ENCODE peak calls at places on chromosomes 7 and 10, in five cellular contexts. L, U, F, O and D are unnamed samples.

GRCh38 chr7:22153427-22154106 is 203.4 kb downstream of the RAPGEF5 start:
- DNase-seq in O (no peak), U (no peak), F (no peak), L (no peak), D (no peak)

GRCh38 chr10:104334965-104335650 is 3.2 kb downstream of the ITPRIP start:
- DNase-seq in F (no peak), U (no peak), O (peak; percentile 51), L (no peak), D (peak; percentile 29)

GRCh38 chr7:19773361-19773760 is at the start of gene TMEM196:
- DNase-seq in U (no peak), L (no peak), F (no peak), O (no peak), D (no peak)

GRCh38 chr7:2821161-2821841 is 22.8 kb downstream of the GNA12 start:
- DNase-seq in O (no peak), F (peak; percentile 55), L (peak; percentile 67), U (no peak), D (peak; percentile 49)

GRCh38 chr7:77738871-77739270 is 42.6 kb downstream of the RSBN1L start:
- DNase-seq in F (peak; percentile 53), U (peak; percentile 46), O (no peak), L (no peak), D (no peak)

GRCh38 chr7:39923086-39923485 is 27.0 kb upstream of the CDK13 start:
- DNase-seq in L (no peak), F (no peak), O (no peak), U (no peak), D (no peak)

GRCh38 chr7:90973146-90973545 is 291.1 kb upstream of the FZD1 start:
- DNase-seq in L (no peak), F (peak; percentile 19), O (no peak), U (no peak), D (no peak)

GRCh38 chr7:107332488-107333269 is 137.2 kb upstream of the GPR22 start:
- DNase-seq in O (no peak), L (peak; percentile 77), U (no peak), F (no peak), D (no peak)

GRCh38 chr10:103480521-103480920 is 1.5 kb upstream of the CALHM3 start:
- DNase-seq in O (no peak), F (peak; percentile 53), L (no peak), U (no peak), D (no peak)

GRCh38 chr7:30173058-30173897 is 38.5 kb downstream of the MTURN start:
- DNase-seq in U (peak; percentile 43), F (peak; percentile 96), O (no peak), L (peak; percentile 21), D (no peak)
- TF ChIP-seq CTCF in U (no peak), F (peak; percentile 27), O (no peak), L (peak; percentile 38), D (no peak)

GRCh38 chr7:121305109-121305508 is 23.7 kb upstream of the WNT16 start:
- DNase-seq in L (no peak), O (no peak), U (no peak), F (no peak), D (no peak)
- TF ChIP-seq CTCF in L (no peak), O (no peak), U (no peak), F (no peak), D (no peak)

GRCh38 chr10:97717627-97718026 is 4.1 kb downstream of the MARVELD1 start:
- DNase-seq in L (no peak), O (no peak), F (no peak), U (no peak), D (no peak)

GRCh38 chr10:97718659-97719142 is 5.2 kb downstream of the MARVELD1 start:
- DNase-seq in L (no peak), F (no peak), U (peak; percentile 50), O (no peak), D (no peak)

GRCh38 chr10:97719602-97720001 is 6.1 kb downstream of the MARVELD1 start:
- DNase-seq in L (no peak), F (no peak), U (no peak), O (no peak), D (no peak)

GRCh38 chr10:97715259-97715874 is 1.8 kb downstream of the MARVELD1 start:
- DNase-seq in U (no peak), O (no peak), L (no peak), F (no peak), D (no peak)

DNA sequence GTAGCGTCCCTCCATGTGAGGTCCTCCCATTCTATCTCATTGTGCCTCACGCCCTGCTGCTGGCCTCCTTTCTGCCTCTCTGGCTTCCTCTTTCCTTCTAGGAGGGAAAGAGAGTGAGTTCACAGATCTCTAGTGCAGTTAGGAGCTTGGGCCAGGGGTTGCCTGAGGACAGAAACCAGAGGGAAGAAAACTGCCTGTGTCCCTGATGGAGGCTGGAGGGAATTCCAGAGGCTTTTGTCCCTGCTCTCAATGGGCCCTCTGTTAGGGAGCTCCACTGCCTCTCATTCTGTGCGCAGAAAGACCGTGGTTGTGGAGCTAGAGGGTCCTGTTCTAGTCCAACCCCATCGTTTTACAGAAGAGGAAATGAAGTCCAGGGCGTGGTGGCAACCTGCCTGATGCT is 4.6 kb downstream of the MARVELD1 start:
- DNase-seq in O (no peak), L (no peak), F (no peak), U (no peak), D (no peak)
- TF ChIP-seq CTCF in O (no peak), L (no peak), F (no peak), U (no peak), D (no peak)

GRCh38 chr10:119428789-119429188 is 113.7 kb downstream of the RGS10 start:
- DNase-seq in U (no peak), O (no peak), F (no peak), L (no peak), D (no peak)
- TF ChIP-seq CTCF in U (no peak), O (no peak), F (no peak), L (no peak), D (no peak)

DNA sequence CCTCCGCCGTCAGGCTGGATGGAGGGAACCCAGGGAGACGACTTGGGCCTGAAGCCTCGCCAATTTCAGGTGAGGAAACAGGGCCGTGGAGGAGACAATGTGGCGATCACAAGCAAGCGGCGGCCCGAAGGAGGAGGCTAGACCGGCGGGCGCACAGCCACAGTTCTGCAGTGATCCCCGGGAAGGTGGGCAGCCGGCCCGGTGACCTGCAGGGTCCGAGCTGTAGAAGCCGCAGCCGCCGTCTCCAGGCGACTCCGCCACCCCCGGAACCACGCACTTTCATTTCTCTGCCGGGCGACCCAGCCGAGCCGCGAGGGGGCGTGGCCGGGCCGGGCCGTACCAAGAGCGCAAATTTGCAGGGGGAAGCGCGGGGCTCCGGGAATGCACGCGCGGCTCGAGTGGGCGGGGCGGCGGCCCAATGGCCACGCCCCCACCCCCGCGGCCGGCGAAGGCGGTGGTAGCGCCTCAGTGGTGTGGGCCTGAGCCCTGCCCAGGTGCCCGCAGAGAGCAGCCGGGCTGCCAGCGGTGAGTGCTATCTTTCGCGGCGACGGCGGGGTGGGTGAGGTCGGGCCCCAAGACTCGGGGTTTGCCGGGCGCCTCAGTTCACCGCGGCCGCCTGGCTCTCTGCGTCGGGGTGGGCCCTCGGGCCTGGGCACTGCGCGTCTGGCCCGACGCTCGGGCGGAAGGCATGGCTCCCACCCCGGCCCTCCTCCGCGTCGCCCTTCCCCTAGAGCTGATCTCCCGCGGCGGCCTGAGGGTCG is at the start of gene POR:
- DNase-seq in O (peak; percentile 94), L (peak; percentile 93), F (peak; percentile 93), U (peak; percentile 99), D (peak; percentile 91)
- TF ChIP-seq CTCF in O (no peak), L (peak; percentile 12), F (no peak), U (no peak), D (no peak)

GRCh38 chr10:5589963-5590511 is 65.3 kb downstream of the CALML3 start:
- DNase-seq in O (no peak), L (peak; percentile 55), F (no peak), U (no peak), D (no peak)
- TF ChIP-seq CTCF in O (no peak), L (peak; percentile 55), F (peak; percentile 32), U (peak; percentile 24), D (no peak)

GRCh38 chr10:73746721-73747120 is 2.5 kb downstream of the SEC24C start:
- DNase-seq in O (no peak), F (no peak), L (no peak), U (no peak), D (no peak)

GRCh38 chr10:73742454-73742734 is 1.8 kb upstream of the SEC24C start:
- DNase-seq in F (no peak), L (no peak), U (no peak), O (no peak), D (no peak)

GRCh38 chr10:73743327-73743904 is 756 bp upstream of the SEC24C start:
- DNase-seq in L (no peak), F (no peak), O (no peak), U (no peak), D (no peak)

GRCh38 chr10:73744690-73744994 is 470 bp downstream of the SEC24C start:
- DNase-seq in L (peak; percentile 58), O (peak; percentile 69), U (peak; percentile 76), F (peak; percentile 34), D (peak; percentile 62)

GRCh38 chr10:73743905-73744689 is at the start of gene SEC24C:
- DNase-seq in L (peak; percentile 96), O (peak; percentile 95), U (peak; percentile 97), F (peak; percentile 93), D (peak; percentile 96)
- TF ChIP-seq CTCF in L (peak; percentile 21), O (no peak), U (no peak), F (no peak), D (no peak)

GRCh38 chr7:123637203-123637602 is 18.5 kb upstream of the LMOD2 start:
- DNase-seq in F (no peak), L (no peak), U (no peak), O (no peak), D (no peak)
- TF ChIP-seq CTCF in F (no peak), L (no peak), U (peak; percentile 9), O (no peak), D (no peak)

DNA sequence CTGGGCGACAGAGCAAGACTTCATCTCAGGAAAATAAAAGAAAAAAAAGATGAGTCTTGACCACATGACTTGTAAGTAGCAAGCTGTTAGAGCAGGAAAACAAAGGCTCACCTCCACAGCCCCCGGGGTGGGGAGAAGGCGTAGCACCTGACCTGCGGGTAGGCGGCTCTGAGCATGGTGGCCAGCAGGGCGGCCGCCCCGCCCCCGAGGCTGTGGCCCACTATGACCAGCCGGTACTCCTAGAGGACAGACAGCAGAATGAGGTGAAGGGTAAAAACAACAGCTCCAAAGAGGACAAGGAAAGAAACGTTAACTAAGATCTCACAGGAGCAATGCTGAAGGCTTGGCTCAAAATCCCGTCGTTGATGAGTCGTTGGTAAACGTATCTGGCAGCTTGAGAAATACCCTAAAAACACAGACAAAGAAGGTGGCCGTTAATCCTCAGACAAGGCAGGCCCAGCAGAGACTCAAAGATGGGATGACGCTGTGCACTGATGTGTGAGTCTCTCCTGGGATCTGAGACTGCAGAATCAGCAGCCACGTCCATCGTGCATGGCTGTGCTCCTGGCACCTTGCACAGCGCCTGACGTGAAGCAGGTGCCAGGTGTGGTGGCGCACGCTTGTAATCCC is 31.1 kb downstream of the DAGLB start:
- DNase-seq in O (no peak), U (peak; percentile 58), L (no peak), F (no peak), D (no peak)
- TF ChIP-seq CTCF in O (no peak), U (peak; percentile 13), L (no peak), F (no peak), D (no peak)

GRCh38 chr10:21534611-21535493 is 820 bp downstream of the MLLT10 start:
- DNase-seq in U (peak; percentile 77), F (no peak), O (peak; percentile 71), L (peak; percentile 61), D (peak; percentile 66)
- TF ChIP-seq CTCF in U (no peak), F (no peak), O (no peak), L (no peak), D (no peak)